ENCODE peak calls at places on chromosome 6, in four cellular contexts. Q, S, O and L are unnamed samples.

GRCh38 chr6:122033564-122034181 is 365.8 kb upstream of the HSF2 start:
- DNase-seq in S (peak; percentile 76), Q (peak; percentile 32), O (no peak), L (peak; percentile 16)

GRCh38 chr6:35668708-35669440 is 19.8 kb downstream of the FKBP5 start:
- DNase-seq in S (peak; percentile 66), Q (no peak), O (no peak), L (no peak)

GRCh38 chr6:44649365-44650025 is 262.0 kb downstream of the CDC5L start:
- DNase-seq in Q (no peak), O (no peak), S (peak; percentile 73), L (no peak)

GRCh38 chr6:26311385-26312095 is 53.5 kb upstream of the BTN3A2 start:
- DNase-seq in Q (peak; percentile 85), O (peak; percentile 37), S (peak; percentile 75), L (peak; percentile 52)

GRCh38 chr6:87391334-87391733 is 16.4 kb upstream of the CFAP206 start:
- DNase-seq in O (no peak), S (peak; percentile 48), Q (peak; percentile 58), L (peak; percentile 63)

GRCh38 chr6:35370799-35371493 is 28.6 kb downstream of the PPARD start:
- DNase-seq in O (peak; percentile 35), S (no peak), Q (peak; percentile 38), L (no peak)

GRCh38 chr6:26224940-26225847 is 138.0 kb downstream of the HFE start:
- DNase-seq in Q (peak; percentile 36), O (no peak), S (peak; percentile 93), L (no peak)

GRCh38 chr6:53168516-53169257 is 20.0 kb upstream of the GCM1 start:
- DNase-seq in Q (no peak), S (peak; percentile 50), O (no peak), L (no peak)

GRCh38 chr6:109998159-109998785 is 20.2 kb downstream of the GPR6 start:
- DNase-seq in O (no peak), Q (no peak), S (peak; percentile 4), L (no peak)

GRCh38 chr6:3915076-3915791 is 66.1 kb downstream of the FAM50B start:
- DNase-seq in Q (peak; percentile 54), O (no peak), S (no peak), L (no peak)

GRCh38 chr6:9933674-9934073 is 481.2 kb downstream of the TFAP2A start:
- DNase-seq in Q (no peak), S (no peak), O (no peak), L (no peak)

GRCh38 chr6:99151634-99152344 is 197.7 kb downstream of the FAXC start:
- DNase-seq in Q (peak; percentile 61), O (no peak), S (peak; percentile 8), L (peak; percentile 73)

GRCh38 chr6:52180787-52181558 is 5.2 kb upstream of the IL17A start:
- DNase-seq in O (no peak), Q (peak; percentile 80), S (no peak), L (no peak)

GRCh38 chr6:109370792-109371191 is 11.5 kb downstream of the CD164 start:
- DNase-seq in Q (no peak), O (no peak), S (no peak), L (no peak)

GRCh38 chr6:15183979-15184378 is 61.9 kb upstream of the JARID2 start:
- DNase-seq in S (no peak), O (no peak), Q (no peak), L (no peak)

GRCh38 chr6:169097336-169098052 is 156.2 kb downstream of the THBS2 start:
- DNase-seq in Q (no peak), O (peak; percentile 10), S (peak; percentile 94), L (peak; percentile 25)

GRCh38 chr6:38021029-38021428 is 201.5 kb downstream of the ZFAND3 start:
- DNase-seq in Q (no peak), S (no peak), O (no peak), L (no peak)

GRCh38 chr6:11272491-11273192 is 40.2 kb upstream of the NEDD9 start:
- DNase-seq in Q (no peak), S (peak; percentile 16), O (no peak), L (no peak)

GRCh38 chr6:132712366-132712765 is 1.5 kb downstream of the VNN1 start:
- DNase-seq in S (peak; percentile 28), Q (no peak), O (no peak), L (no peak)

GRCh38 chr6:82251942-82252341 is 4.4 kb upstream of the IBTK start:
- DNase-seq in Q (peak; percentile 46), O (no peak), S (peak; percentile 66), L (no peak)

GRCh38 chr6:110609101-110609500 is 132.7 kb upstream of the SLC22A16 start:
- DNase-seq in Q (no peak), O (no peak), S (peak; percentile 17), L (no peak)

GRCh38 chr6:158819213-158819976 is at the start of gene EZR:
- DNase-seq in S (peak; percentile 77), Q (peak; percentile 96), O (peak; percentile 85), L (peak; percentile 85)

GRCh38 chr6:149064026-149065017 is 253.2 kb upstream of the TAB2 start:
- DNase-seq in O (no peak), Q (no peak), S (no peak), L (no peak)

GRCh38 chr6:49430187-49430586 is 32.9 kb downstream of the MMUT start:
- DNase-seq in O (no peak), S (no peak), Q (no peak), L (no peak)

GRCh38 chr6:28384143-28384533 is 15.4 kb downstream of the ZSCAN12 start:
- DNase-seq in S (no peak), O (no peak), Q (no peak), L (no peak)

GRCh38 chr6:125100018-125100652 is 53.4 kb upstream of the TPD52L1 start:
- DNase-seq in Q (no peak), O (no peak), S (no peak), L (no peak)
- H3K4me3 ChIP-seq in Q (no peak overlapping the region), O (no peak overlapping the region), S (peak overlapping the region; percentile 61), L (peak overlapping the region; percentile 62)

GRCh38 chr6:68635706-68636513 is 828 bp downstream of the ADGRB3 start:
- DNase-seq in Q (peak; percentile 9), O (no peak), S (peak; percentile 29), L (peak; percentile 42)

GRCh38 chr6:68632620-68633195 is 2.4 kb upstream of the ADGRB3 start:
- DNase-seq in Q (no peak), O (no peak), S (no peak), L (no peak)

GRCh38 chr6:68634503-68635411 is at the start of gene ADGRB3:
- DNase-seq in O (peak; percentile 65), S (peak; percentile 88), Q (peak; percentile 82), L (peak; percentile 92)

GRCh38 chr6:68635412-68635705 is 277 bp downstream of the ADGRB3 start:
- DNase-seq in Q (no peak), O (no peak), S (no peak), L (no peak)

GRCh38 chr6:68633654-68634502 is 1.2 kb upstream of the ADGRB3 start:
- DNase-seq in O (no peak), S (no peak), Q (no peak), L (no peak)
- H3K4me3 ChIP-seq in O (peak overlapping the region; percentile 65), S (peak overlapping the region; percentile 66), Q (peak overlapping the region; percentile 54), L (peak overlapping the region; percentile 55)

DNA sequence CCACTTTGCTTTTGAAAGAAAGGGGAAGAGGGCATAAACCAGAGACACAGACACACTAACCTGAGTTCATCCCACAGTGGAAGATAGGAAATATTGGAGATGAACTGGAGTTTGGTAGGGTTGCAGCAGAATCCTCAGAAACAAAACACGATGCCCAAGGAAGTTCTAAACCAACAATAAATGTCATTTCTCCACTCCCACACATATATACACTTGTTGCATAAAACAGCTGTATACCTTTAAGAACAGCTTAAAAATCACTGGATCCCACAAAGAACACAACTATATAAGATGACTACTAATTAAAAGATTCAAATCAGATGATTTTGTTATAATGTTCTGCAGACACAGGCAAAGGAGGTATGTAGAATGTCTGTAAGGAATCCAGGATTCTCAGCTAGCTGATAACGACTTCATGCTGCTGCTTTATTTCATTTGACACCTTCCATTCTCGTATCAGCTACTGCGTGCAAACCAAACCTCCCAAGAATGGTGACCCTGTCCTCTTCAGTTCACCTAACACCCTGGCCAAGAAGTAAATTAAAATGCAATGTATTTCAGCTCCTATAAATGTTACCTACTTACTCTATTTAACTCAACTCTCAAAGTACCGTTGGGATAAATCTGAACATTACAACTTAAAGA is 14.3 kb downstream of the KIF13A start:
- DNase-seq in O (no peak), Q (no peak), S (peak; percentile 54), L (no peak)
- H3K4me3 ChIP-seq in O (no peak overlapping the region), Q (no peak overlapping the region), S (no peak overlapping the region), L (no peak overlapping the region)

GRCh38 chr6:31874836-31875572 is 3.8 kb downstream of the SLC44A4 start:
- DNase-seq in O (no peak), Q (no peak), S (no peak), L (no peak)
- H3K4me3 ChIP-seq in O (no peak overlapping the region), Q (no peak overlapping the region), S (no peak overlapping the region), L (no peak overlapping the region)

GRCh38 chr6:56899753-56900152 is 55.2 kb upstream of the BEND6 start:
- DNase-seq in S (no peak), O (no peak), Q (no peak), L (no peak)

GRCh38 chr6:56904068-56904467 is 50.8 kb upstream of the BEND6 start:
- DNase-seq in Q (no peak), O (no peak), S (no peak), L (no peak)

GRCh38 chr6:56905378-56905777 is 49.5 kb upstream of the BEND6 start:
- DNase-seq in S (no peak), Q (no peak), O (no peak), L (no peak)

GRCh38 chr6:56900784-56901183 is 54.1 kb upstream of the BEND6 start:
- DNase-seq in O (no peak), Q (no peak), S (no peak), L (no peak)

GRCh38 chr6:56902551-56903464 is 52.1 kb upstream of the BEND6 start:
- DNase-seq in Q (peak; percentile 57), O (no peak), S (peak; percentile 80), L (no peak)
- H3K4me3 ChIP-seq in Q (no peak overlapping the region), O (no peak overlapping the region), S (peak overlapping the region; percentile 25), L (no peak overlapping the region)

GRCh38 chr6:167755461-167755860 is 71.2 kb upstream of the AFDN start:
- DNase-seq in S (no peak), O (no peak), Q (no peak), L (no peak)
- H3K4me3 ChIP-seq in S (no peak overlapping the region), O (no peak overlapping the region), Q (no peak overlapping the region), L (no peak overlapping the region)